ENCODE peak calls at places on chromosomes 3 and 15, in nine cellular contexts. M is transverse colon, G is HepG2, N is upper lobe of left lung, P is ovary, R is K562, L is stomach, E is A549, J is sigmoid colon. I is an unnamed sample.

GRCh38 chr15:39462691-39463090 is 118.2 kb upstream of the THBS1 start:
- DNase-seq in M (no peak), E (no peak), N (no peak), G (no peak), P (no peak), L (no peak), R (no peak), J (no peak), I (no peak)

GRCh38 chr3:8371085-8371551 is 130.5 kb upstream of the LMCD1 start:
- DNase-seq in G (no peak), P (no peak), R (no peak), E (no peak), L (no peak), N (no peak), M (no peak), J (no peak), I (no peak)

GRCh38 chr15:28129261-28129848 is 30.2 kb upstream of the OCA2 start:
- DNase-seq in L (peak), N (no peak), G (no peak), M (no peak), E (no peak), P (no peak), J (no peak), R (no peak), I (no peak)

GRCh38 chr3:132253262-132253878 is 63.8 kb upstream of the ACP3 start:
- DNase-seq in R (peak), N (no peak), L (no peak), G (peak), P (no peak), J (no peak), E (peak), M (peak), I (no peak)

GRCh38 chr3:23987376-23987775 is 42.3 kb downstream of the NR1D2 start:
- DNase-seq in P (no peak), E (no peak), G (no peak), L (no peak), N (no peak), M (no peak), J (no peak), R (no peak), I (no peak)

GRCh38 chr15:70034141-70034540 is 63.6 kb downstream of the TLE3 start:
- DNase-seq in N (no peak), M (no peak), G (no peak), L (no peak), R (no peak), J (no peak), E (no peak), P (no peak), I (no peak)

GRCh38 chr15:84781505-84781904 is 33.1 kb downstream of the ZNF592 start:
- DNase-seq in N (no peak), R (no peak), M (no peak), P (no peak), L (no peak), J (no peak), E (no peak), G (no peak), I (no peak)

GRCh38 chr3:100001514-100002270 is 112.6 kb downstream of the FILIP1L start:
- DNase-seq in N (no peak), G (no peak), P (no peak), E (no peak), L (no peak), R (no peak), M (no peak), J (no peak), I (no peak)

GRCh38 chr3:37024092-37024491 is 30.8 kb downstream of the MLH1 start:
- DNase-seq in R (peak), L (no peak), M (no peak), N (no peak), P (no peak), J (no peak), G (no peak), E (no peak), I (no peak)

GRCh38 chr3:195809796-195810454 is 1.8 kb downstream of the MUC4 start:
- DNase-seq in E (no peak), J (peak), G (no peak), P (no peak), N (peak), L (no peak), R (no peak), M (no peak), I (no peak)

GRCh38 chr15:98160236-98160635 is 199.7 kb downstream of the ARRDC4 start:
- DNase-seq in M (no peak), J (no peak), R (no peak), E (no peak), P (no peak), L (no peak), G (no peak), N (peak), I (no peak)

GRCh38 chr15:90214553-90215205 is 13.5 kb downstream of the SEMA4B start:
- DNase-seq in E (peak), G (no peak), P (no peak), M (no peak), L (no peak), R (no peak), N (no peak), J (no peak), I (no peak)

GRCh38 chr3:161264771-161265343 is 43.7 kb downstream of the NMD3 start:
- DNase-seq in R (no peak), L (no peak), M (no peak), J (no peak), P (no peak), G (peak), N (no peak), E (no peak), I (no peak)

GRCh38 chr3:46277476-46277875 is 35.2 kb downstream of the CCR3 start:
- DNase-seq in N (no peak), J (no peak), M (no peak), L (no peak), E (no peak), P (no peak), R (no peak), G (no peak), I (no peak)

DNA sequence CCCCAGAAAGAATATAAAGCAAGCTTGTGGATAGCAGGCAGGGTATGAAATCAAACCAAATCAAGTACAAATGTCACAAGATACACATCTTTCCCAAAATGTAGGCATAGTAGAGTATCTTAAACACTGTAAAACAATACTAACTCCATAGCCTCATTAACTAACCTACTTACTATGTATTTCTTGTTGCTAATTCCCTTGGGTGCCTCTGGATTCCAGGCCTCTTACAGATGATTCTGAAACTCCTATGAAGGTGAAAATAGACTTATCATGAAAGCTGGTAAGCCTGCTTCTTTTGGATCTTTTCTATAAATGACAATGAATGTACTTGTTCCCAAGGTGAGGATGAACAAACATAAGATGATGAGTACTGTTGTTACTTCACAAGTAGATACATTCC is 93.8 kb downstream of the FRMD5 start:
- DNase-seq in J (no peak), L (no peak), E (no peak), P (no peak), N (no peak), R (no peak), G (no peak), M (no peak), I (no peak)
- TF ChIP-seq EP300 in J (no peak), L (no peak), E (no peak), P (no peak), N (no peak), R (no peak), G (no peak), M (no peak), I (no peak)

DNA sequence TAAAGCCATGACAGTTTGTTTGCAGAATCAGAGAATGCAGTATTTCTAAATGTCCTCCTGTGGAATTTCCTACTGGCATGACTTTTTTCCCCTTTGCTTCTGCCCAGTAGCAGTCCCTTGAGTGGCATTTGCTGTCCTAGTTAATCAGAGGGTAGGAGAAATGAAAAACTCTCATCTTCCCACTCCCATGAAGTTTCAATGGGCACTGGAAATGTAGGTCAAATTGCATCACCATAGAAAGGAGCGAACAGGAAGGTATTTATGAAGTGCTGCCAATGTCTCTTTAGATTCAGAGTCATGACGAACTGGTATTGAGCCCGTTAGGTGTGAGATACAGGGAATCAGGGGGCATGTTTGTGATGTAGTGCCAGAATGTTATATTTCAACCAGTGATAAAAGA is 23.2 kb downstream of the ATXN7 start:
- DNase-seq in L (no peak), G (no peak), M (no peak), J (no peak), R (no peak), P (no peak), N (no peak), E (no peak), I (no peak)
- TF ChIP-seq EP300 in L (no peak), G (no peak), M (no peak), J (no peak), R (no peak), P (no peak), N (no peak), E (no peak), I (no peak)

DNA sequence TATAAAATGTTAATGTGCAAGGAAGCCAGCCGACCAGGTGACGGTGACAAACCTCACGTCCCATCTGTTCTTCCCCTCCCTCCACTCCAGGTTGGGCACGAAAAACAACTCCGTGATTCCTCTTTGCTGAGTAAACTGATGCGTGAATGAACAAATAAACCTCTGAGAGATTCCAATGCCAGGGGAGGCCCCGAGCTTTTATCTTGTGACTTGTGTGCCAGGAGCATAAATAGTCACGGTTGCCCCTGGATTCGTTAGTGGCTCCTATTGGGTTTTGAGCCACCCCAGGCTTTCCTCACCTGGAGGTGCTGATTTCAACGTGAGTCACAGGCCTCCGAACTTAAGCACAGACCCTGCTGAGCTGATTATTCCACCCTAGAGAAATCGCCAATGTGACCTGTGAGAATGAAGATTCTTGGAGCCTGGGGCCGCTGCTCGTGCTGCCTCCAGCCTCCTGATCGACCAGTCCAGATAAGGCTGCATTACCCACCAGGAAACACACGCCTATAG is 119.2 kb downstream of the SHQ1 start:
- DNase-seq in P (no peak), E (no peak), L (no peak), J (no peak), M (no peak), N (no peak), G (peak), R (no peak), I (no peak)
- TF ChIP-seq EP300 in P (no peak), E (no peak), L (no peak), J (no peak), M (no peak), N (no peak), G (no peak), R (no peak), I (no peak)

GRCh38 chr3:158710601-158711000 is 21.7 kb downstream of the RARRES1 start:
- DNase-seq in J (no peak), M (no peak), N (no peak), G (no peak), E (no peak), R (no peak), L (no peak), P (no peak), I (no peak)

GRCh38 chr3:158713094-158713499 is 19.2 kb downstream of the RARRES1 start:
- DNase-seq in R (no peak), L (peak), M (peak), N (peak), G (no peak), J (no peak), E (no peak), P (no peak), I (peak)

GRCh38 chr3:158712443-158712842 is 19.8 kb downstream of the RARRES1 start:
- DNase-seq in R (no peak), N (no peak), P (no peak), J (no peak), E (no peak), M (no peak), L (no peak), G (no peak), I (no peak)

GRCh38 chr3:158711886-158712285 is 20.4 kb downstream of the RARRES1 start:
- DNase-seq in L (no peak), E (peak), J (no peak), G (no peak), P (no peak), M (no peak), R (no peak), N (no peak), I (no peak)

GRCh38 chr3:158709666-158710083 is 22.6 kb downstream of the RARRES1 start:
- DNase-seq in E (peak), R (no peak), N (no peak), P (no peak), M (no peak), J (no peak), L (no peak), G (no peak), I (no peak)
- TF ChIP-seq EP300 in E (no peak), R (no peak), N (no peak), P (no peak), M (no peak), J (no peak), L (no peak), G (no peak), I (no peak)

GRCh38 chr3:194251891-194252560 is 99.1 kb downstream of the CPN2 start:
- DNase-seq in G (no peak), N (no peak), M (no peak), P (no peak), L (no peak), R (no peak), J (no peak), E (no peak), I (no peak)

GRCh38 chr3:194255252-194256039 is 95.7 kb downstream of the CPN2 start:
- DNase-seq in R (peak), L (peak), G (peak), J (peak), P (peak), M (peak), N (peak), E (no peak), I (peak)

GRCh38 chr3:194253270-194253669 is 97.9 kb downstream of the CPN2 start:
- DNase-seq in N (no peak), P (no peak), R (no peak), M (no peak), L (no peak), G (no peak), E (no peak), J (no peak), I (no peak)

GRCh38 chr3:194256040-194256945 is 94.8 kb downstream of the CPN2 start:
- DNase-seq in G (no peak), M (no peak), E (no peak), N (no peak), R (peak), P (no peak), J (no peak), L (peak), I (no peak)

GRCh38 chr3:194254032-194254431 is 97.1 kb downstream of the CPN2 start:
- DNase-seq in L (peak), R (no peak), P (no peak), M (no peak), G (no peak), E (no peak), J (no peak), N (no peak), I (no peak)
- TF ChIP-seq EP300 in L (no peak), R (no peak), P (no peak), M (no peak), G (no peak), E (no peak), J (no peak), N (no peak), I (no peak)

GRCh38 chr15:76011611-76012010 is 613 bp downstream of the NRG4 start:
- DNase-seq in J (no peak), E (peak), M (no peak), P (no peak), R (no peak), N (no peak), G (no peak), L (no peak), I (no peak)

GRCh38 chr15:76006136-76006778 is 6.0 kb downstream of the NRG4 start:
- DNase-seq in L (no peak), E (no peak), R (no peak), M (no peak), J (no peak), N (peak), G (peak), P (no peak), I (no peak)

DNA sequence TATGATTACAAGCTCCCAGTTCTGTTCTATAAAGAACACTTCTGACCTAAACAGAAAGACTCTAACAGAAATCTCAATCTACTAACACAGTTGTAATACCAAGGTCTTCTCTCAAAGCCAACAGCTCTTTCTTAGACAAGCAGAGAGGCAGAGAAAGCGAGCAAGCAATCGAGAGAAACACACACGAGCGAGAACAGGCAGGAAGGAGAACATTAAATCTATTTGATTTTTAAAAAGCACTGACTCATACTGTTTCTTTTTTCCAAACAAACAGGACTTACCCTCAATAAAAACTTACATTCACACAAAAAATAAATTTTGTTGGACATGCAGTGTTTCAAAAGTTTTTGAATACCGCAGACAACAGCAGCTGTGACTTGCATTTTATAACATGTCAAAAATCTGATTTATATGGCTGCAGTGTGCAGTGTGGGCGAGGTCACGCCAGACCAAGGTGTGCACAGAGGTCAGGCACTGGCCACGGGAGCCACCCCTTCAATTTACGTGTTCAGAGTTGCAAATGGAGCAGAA is at the start of gene NRG4:
- DNase-seq in G (no peak), N (no peak), E (peak), J (no peak), R (no peak), P (no peak), M (peak), L (peak), I (no peak)
- TF ChIP-seq EP300 in G (no peak), N (no peak), E (no peak), J (no peak), R (no peak), P (no peak), M (no peak), L (no peak), I (no peak)

I was measured in tibial nerve.